ENCODE peak calls at places on chromosome 15, in ten cellular contexts. H is GM13976, F is AG10803, C is AG09309, G is GM06990, U is IMR-90, Y is HCT116, S is left ventricle myocardium inferior, L is PC-3, B is osteoblast. I is an unnamed sample.

GRCh38 chr15:100580414-100580813 is 21.6 kb downstream of the LINS1 start:
- DNase-seq in Y (no peak), L (no peak), S (no peak), H (no peak), B (no peak), G (no peak), U (no peak), C (no peak), F (no peak), I (no peak)

GRCh38 chr15:99132584-99133287 is 27.9 kb downstream of the SYNM start:
- DNase-seq in C (no peak), S (no peak), B (no peak), G (no peak), L (no peak), U (no peak), F (no peak), H (no peak), Y (no peak), I (no peak)

GRCh38 chr15:22966321-22967083 is 13.7 kb downstream of the CYFIP1 start:
- DNase-seq in U (no peak), Y (no peak), S (no peak), L (no peak), C (no peak), F (no peak), G (no peak), B (no peak), H (no peak), I (no peak)

GRCh38 chr15:38168472-38169057 is 84.1 kb upstream of the SPRED1 start:
- DNase-seq in C (no peak), G (no peak), L (no peak), S (no peak), Y (no peak), B (no peak), H (no peak), F (peak; percentile 22), U (no peak), I (no peak)

GRCh38 chr15:98959640-98960007 is 48.0 kb downstream of the PGPEP1L start:
- DNase-seq in H (no peak), B (no peak), S (no peak), C (no peak), G (no peak), F (no peak), U (no peak), Y (no peak), L (no peak), I (no peak)

GRCh38 chr15:100229181-100230163 is 112.3 kb downstream of the ADAMTS17 start:
- DNase-seq in U (no peak), H (no peak), B (no peak), F (no peak), S (no peak), L (no peak), G (no peak), C (no peak), Y (no peak), I (no peak)

GRCh38 chr15:48112242-48112641 is 8.5 kb upstream of the SLC24A5 start:
- DNase-seq in F (peak; percentile 8), H (peak; percentile 4), G (no peak), C (no peak), Y (peak; percentile 0), L (peak; percentile 51), U (peak; percentile 30), B (no peak), S (no peak), I (peak; percentile 60)

GRCh38 chr15:100191161-100191560 is 150.6 kb downstream of the ADAMTS17 start:
- DNase-seq in H (no peak), L (no peak), Y (no peak), B (peak; percentile 11), C (no peak), S (no peak), U (no peak), G (no peak), F (no peak), I (peak; percentile 39)

GRCh38 chr15:76285241-76285825 is 25.9 kb downstream of the ETFA start:
- DNase-seq in U (peak; percentile 1), H (no peak), G (no peak), S (no peak), Y (no peak), B (peak; percentile 43), L (peak; percentile 44), C (no peak), F (peak; percentile 6), I (peak; percentile 37)

GRCh38 chr15:57112178-57112577 is 193.7 kb downstream of the TCF12 start:
- DNase-seq in S (no peak), H (no peak), B (no peak), U (peak; percentile 43), G (no peak), F (no peak), C (no peak), Y (no peak), L (no peak), I (peak; percentile 22)

GRCh38 chr15:69792823-69793222 is 304.9 kb downstream of the TLE3 start:
- DNase-seq in L (no peak), C (no peak), S (no peak), G (no peak), B (no peak), H (no peak), U (no peak), F (no peak), Y (no peak), I (no peak)

GRCh38 chr15:69795601-69796000 is 302.1 kb downstream of the TLE3 start:
- DNase-seq in U (no peak), S (no peak), G (no peak), L (no peak), Y (no peak), F (no peak), B (no peak), H (no peak), C (no peak), I (no peak)

GRCh38 chr15:69793436-69793782 is 304.3 kb downstream of the TLE3 start:
- DNase-seq in S (no peak), F (no peak), U (no peak), B (no peak), G (no peak), C (no peak), H (no peak), Y (no peak), L (no peak), I (no peak)

GRCh38 chr15:69793783-69794451 is 303.8 kb downstream of the TLE3 start:
- DNase-seq in B (peak; percentile 42), Y (no peak), U (no peak), H (no peak), C (no peak), G (no peak), F (no peak), L (no peak), S (no peak), I (no peak)

DNA sequence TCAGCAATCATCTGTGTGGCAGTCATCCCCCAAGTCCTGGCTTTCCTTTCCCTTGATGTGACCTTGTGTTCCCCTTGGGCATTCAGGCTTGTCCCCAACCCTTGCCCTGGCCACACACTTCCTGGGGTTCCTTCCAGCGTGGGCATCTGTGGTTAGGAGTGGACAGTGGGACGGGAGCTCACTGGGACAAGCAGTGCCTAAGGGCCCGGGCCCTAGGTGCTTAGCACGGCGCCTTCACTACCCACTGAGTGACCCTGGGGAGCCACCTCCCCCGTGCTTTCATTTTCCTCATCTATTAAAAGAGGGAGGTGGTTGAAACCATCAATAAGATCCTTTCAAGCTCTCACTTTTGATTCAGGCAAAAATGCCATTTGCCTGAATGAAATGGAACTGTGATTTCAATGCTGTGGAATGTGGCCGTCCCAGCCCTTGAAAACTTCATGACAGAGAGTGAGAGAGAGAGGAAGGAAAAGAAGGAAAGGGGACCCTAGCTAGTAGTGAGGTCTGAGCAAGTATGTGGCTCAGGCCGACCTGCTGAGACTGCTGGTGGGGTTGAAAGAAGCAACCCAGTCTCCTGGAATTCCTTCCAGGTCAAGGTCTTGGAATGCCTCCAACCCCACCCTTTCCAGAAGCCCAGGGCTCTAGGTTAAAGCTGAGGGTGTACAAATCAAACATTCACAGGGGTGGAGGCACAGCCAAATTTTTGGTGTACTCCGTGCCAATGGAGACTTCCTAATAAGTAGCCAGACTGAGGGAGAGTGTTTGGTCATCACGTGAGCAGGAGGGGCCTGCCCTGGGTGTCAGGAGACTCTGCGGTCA is 302.9 kb downstream of the TLE3 start:
- DNase-seq in U (peak; percentile 47), C (no peak), Y (peak; percentile 4), L (peak; percentile 62), B (peak; percentile 92), S (no peak), H (no peak), G (no peak), F (peak; percentile 68), I (peak; percentile 42)
- TF ChIP-seq CTCF in U (no peak), C (no peak), Y (no peak), L (no peak), B (no peak), S (no peak), H (no peak), G (no peak), F (no peak), I (no peak)

DNA sequence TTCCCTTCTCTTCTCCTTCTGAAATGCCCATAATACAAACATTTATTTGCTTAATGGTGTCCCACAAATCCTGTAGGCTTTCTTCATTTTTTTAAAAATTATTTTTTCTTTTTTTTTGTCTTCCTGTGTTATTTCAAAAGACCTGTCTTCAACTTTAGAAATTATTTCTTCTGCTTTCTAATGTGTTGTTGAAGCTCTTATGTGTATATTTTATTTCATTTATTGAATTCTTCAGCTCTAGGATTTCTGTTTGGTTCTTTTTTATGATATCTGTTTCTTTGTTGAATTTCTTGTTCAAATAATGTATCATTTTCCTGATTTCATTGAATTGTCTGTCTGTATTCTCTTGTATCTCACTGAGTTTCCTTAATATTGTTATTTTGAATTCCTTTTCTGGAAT is 63.1 kb downstream of the AP4E1 start:
- DNase-seq in G (no peak), B (no peak), L (no peak), S (no peak), H (no peak), F (no peak), C (no peak), Y (no peak), U (no peak), I (no peak)
- TF ChIP-seq CTCF in G (no peak), B (no peak), L (no peak), S (no peak), H (no peak), F (no peak), C (no peak), Y (no peak), U (no peak), I (no peak)

DNA sequence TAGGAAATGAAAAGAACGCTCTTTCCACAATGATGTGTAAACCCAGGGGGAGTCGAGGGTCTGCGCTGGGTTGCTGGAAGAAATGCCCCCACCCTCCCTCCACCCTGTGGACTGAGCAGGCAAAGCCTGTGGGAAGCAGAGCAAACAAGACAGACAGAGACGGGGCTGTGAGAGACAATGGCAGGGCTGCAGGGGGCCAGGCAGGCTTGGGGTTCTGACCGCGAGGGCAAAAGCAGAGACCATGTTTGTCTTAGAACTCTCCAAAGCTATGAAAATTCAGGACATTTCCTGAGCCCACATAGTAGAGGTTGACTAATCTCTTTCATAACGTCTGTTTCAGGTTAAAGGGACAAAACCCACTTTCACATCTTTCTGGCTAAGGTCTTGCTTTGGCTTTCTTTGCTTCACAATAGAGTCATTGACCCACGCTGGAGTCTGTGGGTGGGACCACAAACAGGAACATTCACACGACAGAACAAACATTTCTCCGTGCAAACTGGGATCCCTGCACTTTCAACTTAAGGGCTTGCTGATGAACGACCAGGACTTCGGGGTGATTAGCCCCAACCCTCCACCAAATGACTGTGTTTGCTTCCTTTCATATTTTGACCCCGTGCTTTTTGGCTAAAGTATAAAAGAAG is 156.0 kb upstream of the TPM1 start:
- DNase-seq in B (no peak), G (no peak), F (peak; percentile 67), L (no peak), U (peak; percentile 37), S (no peak), Y (no peak), C (no peak), H (no peak), I (no peak)
- TF ChIP-seq CTCF in B (no peak), G (no peak), F (no peak), L (no peak), U (no peak), S (no peak), Y (no peak), C (no peak), H (no peak), I (no peak)

GRCh38 chr15:90884719-90885431 is 571 bp downstream of the FES start:
- DNase-seq in B (peak; percentile 70), F (no peak), Y (no peak), S (no peak), C (no peak), H (no peak), G (peak; percentile 46), U (no peak), L (no peak), I (no peak)
- TF ChIP-seq CTCF in B (no peak), F (no peak), Y (no peak), S (no peak), C (no peak), H (no peak), G (no peak), U (no peak), L (no peak), I (no peak)